ENCODE peak calls at places on chromosomes 13 and 19, in nine cellular contexts. B is fibroblast of the aortic adventitia, Z is HCT116, C is left ventricle myocardium inferior, P is tibial artery, K is heart left ventricle, T is BE2C, E is tibial nerve, U is AG04450. G is an unnamed sample.

GRCh38 chr19:10612515-10613119 is 12.7 kb upstream of the SLC44A2 start:
- DNase-seq in U (no peak), Z (no peak), T (no peak), E (peak), B (peak), P (peak), C (peak), K (peak), G (no peak)

GRCh38 chr19:41944336-41944735 is 14.8 kb downstream of the RABAC1 start:
- DNase-seq in E (no peak), K (no peak), Z (no peak), P (no peak), T (no peak), C (no peak), B (no peak), U (no peak), G (no peak)

GRCh38 chr13:25630327-25630726 is 258.6 kb downstream of the ATP8A2 start:
- DNase-seq in C (no peak), T (no peak), P (no peak), B (no peak), K (no peak), Z (no peak), E (no peak), U (no peak), G (no peak)

GRCh38 chr13:73970413-73971055 is 163.7 kb downstream of the KLF12 start:
- DNase-seq in Z (no peak), K (no peak), T (no peak), B (peak), C (no peak), E (no peak), U (no peak), P (no peak), G (no peak)

GRCh38 chr19:17420267-17420924 is 549 bp downstream of the MVB12A start:
- DNase-seq in U (no peak), T (peak), E (no peak), P (peak), Z (no peak), C (peak), B (peak), K (peak), G (no peak)

GRCh38 chr13:74006666-74007065 is 127.5 kb downstream of the KLF12 start:
- DNase-seq in Z (no peak), K (no peak), B (no peak), C (no peak), E (no peak), P (no peak), U (no peak), T (no peak), G (no peak)

GRCh38 chr19:12838182-12838890 is at the start of gene MAST1:
- DNase-seq in Z (no peak), B (no peak), K (no peak), C (no peak), T (peak), U (no peak), P (no peak), E (no peak), G (no peak)

GRCh38 chr19:46976845-46977320 is 42.8 kb upstream of the NPAS1 start:
- DNase-seq in Z (no peak), E (no peak), B (peak), U (no peak), P (peak), K (no peak), C (peak), T (no peak), G (no peak)

GRCh38 chr13:90766503-90766902 is 581.0 kb upstream of the MIR17HG start:
- DNase-seq in P (no peak), Z (no peak), E (no peak), C (no peak), B (no peak), K (no peak), U (no peak), T (no peak), G (no peak)

GRCh38 chr13:111506131-111506530 is 185.7 kb downstream of the TEX29 start:
- DNase-seq in K (no peak), B (no peak), T (no peak), C (no peak), U (no peak), Z (no peak), E (no peak), P (no peak), G (no peak)

GRCh38 chr19:18100710-18101109 is 3.1 kb downstream of the MAST3 start:
- DNase-seq in Z (no peak), C (no peak), U (no peak), B (no peak), E (no peak), P (no peak), T (no peak), K (no peak), G (no peak)

GRCh38 chr19:2796659-2797266 is 11.5 kb downstream of the THOP1 start:
- DNase-seq in Z (no peak), P (no peak), E (no peak), K (peak), C (peak), T (no peak), B (no peak), U (no peak), G (no peak)

GRCh38 chr19:46147791-46148288 is at the start of gene IGFL2:
- DNase-seq in E (no peak), U (no peak), P (no peak), B (peak), C (no peak), Z (peak), K (no peak), T (no peak), G (no peak)

GRCh38 chr13:102291587-102292218 is 110.1 kb downstream of the FGF14 start:
- DNase-seq in T (peak), P (no peak), B (peak), C (no peak), U (no peak), E (no peak), K (no peak), Z (no peak), G (no peak)

GRCh38 chr13:38849316-38849715 is 141.3 kb downstream of the STOML3 start:
- DNase-seq in E (no peak), U (no peak), K (no peak), B (no peak), C (no peak), P (no peak), Z (no peak), T (no peak), G (no peak)

GRCh38 chr19:5355076-5355475 is 14.5 kb upstream of the PTPRS start:
- DNase-seq in U (no peak), Z (no peak), B (no peak), K (no peak), C (no peak), T (peak), P (no peak), E (no peak), G (no peak)

GRCh38 chr19:17138937-17139598 is 63.5 kb downstream of the MYO9B start:
- DNase-seq in Z (no peak), C (peak), E (no peak), T (no peak), B (no peak), U (no peak), K (peak), P (no peak), G (no peak)

GRCh38 chr13:101398920-101399319 is 17.4 kb downstream of the NALCN start:
- DNase-seq in T (no peak), B (peak), Z (no peak), K (no peak), U (no peak), E (no peak), C (no peak), P (no peak), G (no peak)

GRCh38 chr19:53927745-53928144 is 18.7 kb downstream of the CACNG7 start:
- DNase-seq in T (no peak), K (peak), P (no peak), E (no peak), B (peak), Z (no peak), C (no peak), U (peak), G (no peak)

GRCh38 chr19:46783670-46784069 is 4.7 kb downstream of the SLC1A5 start:
- DNase-seq in E (no peak), Z (no peak), B (no peak), T (no peak), U (no peak), P (no peak), K (no peak), C (no peak), G (no peak)

GRCh38 chr19:32104465-32105235 is 240.8 kb upstream of the ZNF507 start:
- DNase-seq in B (no peak), U (no peak), K (no peak), C (no peak), E (no peak), Z (no peak), P (no peak), T (no peak), G (no peak)

GRCh38 chr13:111876506-111876905 is 190.4 kb upstream of the SOX1 start:
- DNase-seq in C (no peak), E (no peak), B (no peak), U (no peak), K (no peak), P (no peak), T (no peak), Z (no peak), G (no peak)

GRCh38 chr19:460877-461609 is at the start of gene SHC2:
- DNase-seq in B (no peak), U (no peak), K (peak), E (no peak), C (peak), T (no peak), P (no peak), Z (no peak), G (no peak)

GRCh38 chr19:13600091-13600490 is 93.8 kb upstream of the CACNA1A start:
- DNase-seq in T (no peak), K (no peak), E (no peak), Z (no peak), P (no peak), C (no peak), B (no peak), U (no peak), G (no peak)

GRCh38 chr19:16627194-16627927 is 643 bp downstream of the MED26 start:
- DNase-seq in E (no peak), Z (no peak), K (peak), P (peak), C (no peak), U (no peak), T (no peak), B (no peak), G (peak)

GRCh38 chr19:7515471-7516226 is at the start of gene ZNF358:
- DNase-seq in E (peak), U (no peak), C (peak), T (peak), B (peak), P (peak), Z (no peak), K (peak), G (no peak)

GRCh38 chr13:80840313-80840976 is 499.5 kb upstream of the SPRY2 start:
- DNase-seq in U (no peak), C (no peak), Z (no peak), P (no peak), T (no peak), B (peak), K (no peak), E (no peak), G (no peak)

GRCh38 chr19:17246681-17247425 is 1.1 kb upstream of the NR2F6 start:
- DNase-seq in T (peak), U (no peak), Z (no peak), P (no peak), E (peak), B (peak), C (peak), K (peak), G (no peak)

GRCh38 chr13:43511260-43511970 is 275.4 kb downstream of the ENOX1 start:
- DNase-seq in U (no peak), T (no peak), E (no peak), B (no peak), Z (no peak), C (no peak), K (no peak), P (no peak), G (no peak)

GRCh38 chr19:40778865-40779284 is 828 bp downstream of the RAB4B start:
- DNase-seq in K (no peak), C (no peak), P (no peak), Z (no peak), U (no peak), T (no peak), E (no peak), B (no peak), G (no peak)

GRCh38 chr13:29497137-29497654 is 98.3 kb downstream of the SLC7A1 start:
- DNase-seq in U (peak), E (peak), B (peak), K (peak), T (no peak), Z (no peak), C (peak), P (no peak), G (no peak)

GRCh38 chr13:28754698-28755545 is 36.2 kb upstream of the SLC46A3 start:
- DNase-seq in B (peak), P (no peak), Z (peak), C (peak), K (peak), E (no peak), U (no peak), T (no peak), G (no peak)

GRCh38 chr13:44181938-44182337 is 191.7 kb upstream of the SERP2 start:
- DNase-seq in E (no peak), U (no peak), T (no peak), B (no peak), P (no peak), K (no peak), C (no peak), Z (no peak), G (no peak)

GRCh38 chr13:57128909-57129308 is 11.8 kb upstream of the PRR20A start:
- DNase-seq in K (no peak), T (no peak), U (no peak), P (no peak), Z (no peak), B (no peak), C (no peak), E (no peak), G (no peak)
- TF ChIP-seq CTCF in K (no peak), T (peak), U (no peak), P (no peak), Z (no peak), B (no peak), C (no peak), E (no peak), G (no peak)

DNA sequence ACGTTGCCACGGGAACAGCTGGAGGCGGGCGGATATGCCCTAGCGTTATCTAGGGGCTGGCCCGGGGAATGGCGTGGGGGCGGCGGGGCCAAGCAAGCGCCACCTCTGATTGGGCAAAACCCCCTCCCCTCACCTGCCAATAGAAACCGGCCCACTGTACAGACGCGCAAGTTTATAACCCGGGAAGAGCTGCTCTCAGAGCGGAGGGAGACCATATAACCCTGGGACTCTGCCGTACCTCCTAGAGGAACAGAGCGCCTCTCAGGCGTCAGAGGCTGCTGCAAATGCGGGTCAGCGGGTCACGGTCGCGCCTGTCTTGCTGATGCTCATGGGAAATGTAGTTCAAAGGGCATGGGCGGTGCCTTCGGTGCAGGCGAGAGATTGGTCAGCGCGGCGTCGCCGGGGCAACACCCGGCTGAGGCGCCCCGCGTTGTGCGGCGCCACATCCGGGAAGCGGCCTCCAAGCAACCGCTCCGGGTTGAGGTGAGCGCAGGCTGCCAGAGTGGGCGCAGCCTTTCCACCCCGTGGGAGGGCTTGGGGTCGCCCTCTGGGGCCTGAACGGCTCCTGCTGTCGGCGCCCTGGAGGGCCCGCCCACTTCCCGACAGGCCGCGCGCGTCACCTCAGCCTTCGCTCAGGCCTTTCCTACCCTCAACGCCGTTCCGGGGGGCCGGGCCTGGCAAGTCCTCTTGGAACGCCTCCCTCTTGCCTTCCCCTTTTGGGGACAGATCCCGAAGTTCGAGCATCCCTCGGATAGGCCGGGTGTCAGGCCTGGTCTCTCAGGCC is at the start of gene ZNF446:
- DNase-seq in U (peak), K (peak), C (peak), T (peak), B (peak), P (peak), E (peak), Z (peak), G (peak)
- TF ChIP-seq CTCF in U (no peak), K (peak), C (no peak), T (peak), B (no peak), P (no peak), E (peak), Z (no peak), G (no peak)

DNA sequence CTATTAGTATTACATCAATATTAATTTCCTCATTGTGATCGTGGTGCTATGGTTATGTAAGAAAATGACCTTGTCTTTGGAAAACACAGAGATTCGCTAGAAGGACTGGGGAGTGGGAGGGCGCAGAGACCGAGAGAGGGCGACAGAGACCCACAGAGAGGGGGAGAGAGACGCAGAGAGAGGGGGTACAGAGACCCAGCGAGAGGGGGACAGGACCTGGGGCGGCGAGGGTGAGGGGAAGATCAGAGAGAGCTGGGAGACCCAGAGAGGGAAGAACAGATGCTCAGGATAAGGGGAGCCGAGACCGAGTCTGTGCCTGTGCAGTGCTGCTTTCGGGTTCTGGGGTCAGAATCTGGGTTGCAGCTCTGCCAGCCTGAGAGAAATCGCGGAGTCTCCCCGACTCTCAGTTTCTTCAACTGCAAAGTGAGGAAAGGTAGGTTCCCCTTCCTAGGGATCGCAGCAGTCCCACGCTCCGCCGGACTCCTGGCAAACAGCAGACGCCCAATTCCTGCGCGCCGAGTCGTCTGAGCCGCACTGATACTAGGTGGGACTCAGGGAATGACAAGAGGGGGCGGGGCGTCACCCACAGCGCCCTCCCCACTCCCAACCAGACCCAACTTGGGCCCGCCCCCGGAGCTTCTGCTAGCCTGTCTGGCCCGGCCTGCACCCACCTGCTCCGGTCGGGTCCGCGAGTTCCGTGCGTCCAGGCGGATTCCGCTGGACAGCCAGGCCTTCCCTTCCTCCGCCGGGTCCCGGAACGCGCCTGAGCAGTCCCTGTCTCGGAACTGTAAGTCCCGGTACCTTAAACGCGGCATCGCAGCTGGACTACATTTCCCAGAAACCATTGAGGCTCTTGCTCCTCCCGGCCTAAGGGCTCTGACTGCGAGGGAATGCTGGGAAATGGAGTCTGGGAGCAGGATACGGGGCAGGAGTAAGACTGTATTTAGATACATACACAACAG is 15.3 kb downstream of the IZUMO2 start:
- DNase-seq in K (peak), B (peak), U (peak), E (peak), T (peak), Z (peak), C (peak), P (peak), G (peak)
- TF ChIP-seq CTCF in K (peak), B (no peak), U (peak), E (peak), T (peak), Z (peak), C (peak), P (peak), G (no peak)

DNA sequence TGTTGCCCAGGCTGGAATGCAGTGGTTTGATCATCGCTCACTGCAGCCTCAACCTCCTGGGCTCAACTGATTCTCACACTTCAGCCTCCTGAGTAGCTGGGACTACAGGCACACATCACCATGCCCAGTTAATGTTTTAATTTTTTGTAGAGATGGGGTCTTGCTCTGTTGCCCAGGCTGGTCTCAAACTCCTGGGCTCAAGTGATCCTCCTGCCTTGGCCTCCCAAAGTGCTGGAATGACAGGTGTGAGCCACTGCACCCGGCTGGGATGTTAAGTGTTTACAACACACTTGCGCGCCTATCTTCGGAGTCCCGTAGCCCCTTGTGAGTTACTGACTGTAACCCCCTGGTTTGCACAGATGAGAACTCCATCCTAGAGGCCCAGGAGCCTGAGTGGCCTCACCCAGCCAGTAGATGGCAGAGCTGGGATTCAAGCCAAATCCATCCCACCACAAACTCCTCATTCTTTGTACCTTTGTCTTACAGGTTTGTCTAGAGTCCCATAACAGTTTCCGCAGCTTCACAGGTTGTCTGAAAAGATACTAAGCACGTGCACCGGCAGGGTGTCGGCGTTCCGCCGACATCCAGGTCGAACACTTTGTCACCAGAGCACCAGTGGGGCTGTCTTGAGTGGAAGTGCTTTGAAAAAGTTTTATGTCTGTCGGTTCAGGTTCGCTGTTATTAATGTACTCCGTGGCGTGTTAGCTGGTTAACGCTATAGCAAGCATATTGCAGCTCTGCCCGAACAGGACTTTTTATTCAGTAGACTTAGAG is 14.7 kb downstream of the MAG start:
- DNase-seq in T (no peak), P (no peak), C (no peak), U (no peak), Z (no peak), K (no peak), E (no peak), B (no peak), G (no peak)
- TF ChIP-seq CTCF in T (peak), P (no peak), C (no peak), U (peak), Z (peak), K (no peak), E (no peak), B (peak), G (peak)

G was measured in CD14-positive monocyte.